ENCODE peak calls at places on chromosomes 4 and X, in four cellular contexts. Q is dorsolateral prefrontal cortex, Y is cardiac muscle cell, P is PC-3. E is an unnamed sample.

GRCh38 chr4:40621592-40622512 is 7.8 kb downstream of the RBM47 start:
- DNase-seq in Q (no peak), Y (peak), P (peak), E (peak)

GRCh38 chr4:145609494-145610427 is 9.4 kb upstream of the MMAA start:
- DNase-seq in Y (peak), Q (peak), P (peak), E (peak)

GRCh38 chrX:65871671-65872311 is 168.1 kb downstream of the VSIG4 start:
- DNase-seq in P (peak), Q (no peak), Y (peak), E (peak)

GRCh38 chr4:98544141-98544817 is 114.1 kb downstream of the TSPAN5 start:
- DNase-seq in Q (no peak), P (no peak), Y (no peak), E (no peak)

GRCh38 chr4:119209586-119209985 is 2.9 kb upstream of the USP53 start:
- DNase-seq in P (no peak), Q (no peak), Y (no peak), E (no peak)

GRCh38 chr4:81215219-81215892 is at the start of gene PRKG2:
- DNase-seq in Y (peak), Q (no peak), P (no peak), E (no peak)

GRCh38 chrX:68292471-68292870 is 140.8 kb downstream of the OPHN1 start:
- DNase-seq in Y (no peak), Q (no peak), P (peak), E (no peak)

GRCh38 chr4:123891901-123892300 is 495.3 kb downstream of the SPRY1 start:
- DNase-seq in Q (no peak), P (no peak), Y (no peak), E (no peak)

GRCh38 chrX:56385336-56385735 is 153.2 kb downstream of the KLF8 start:
- DNase-seq in Y (no peak), Q (no peak), P (peak), E (peak)

GRCh38 chr4:148831945-148832344 is 389.7 kb upstream of the NR3C2 start:
- DNase-seq in Y (peak), P (peak), Q (no peak), E (no peak)

GRCh38 chrX:46978341-46979291 is 66.4 kb downstream of the JADE3 start:
- DNase-seq in Y (peak), P (peak), Q (no peak), E (peak)

GRCh38 chrX:119853449-119853848 is 686 bp upstream of the UPF3B start:
- DNase-seq in Y (peak), P (no peak), Q (no peak), E (no peak)

GRCh38 chrX:49754238-49754857 is 58.6 kb upstream of the PAGE1 start:
- DNase-seq in Y (peak), Q (no peak), P (peak), E (peak)

GRCh38 chr4:2292679-2293108 is 30.8 kb upstream of the MXD4 start:
- DNase-seq in Y (peak), P (no peak), Q (no peak), E (no peak)

GRCh38 chr4:3518511-3518880 is 13.7 kb downstream of the LRPAP1 start:
- DNase-seq in Q (no peak), P (no peak), Y (no peak), E (no peak)

GRCh38 chrX:793216-793770 is 162.7 kb downstream of the SHOX start:
- DNase-seq in P (no peak), Y (no peak), Q (no peak), E (no peak)

GRCh38 chr4:115159141-115159540 is 45.7 kb upstream of the NDST4 start:
- DNase-seq in Y (no peak), P (no peak), Q (no peak), E (no peak)

GRCh38 chr4:108483650-108484049 is 136.7 kb upstream of the RPL34 start:
- DNase-seq in Y (no peak), Q (no peak), P (no peak), E (peak)
- H3K4me3 ChIP-seq in Y (no peak), Q (no peak), P (no peak), E (peak)

GRCh38 chr4:120771907-120772306 is 150.6 kb downstream of the PRDM5 start:
- DNase-seq in P (peak), Q (no peak), Y (no peak), E (no peak)

GRCh38 chr4:120765271-120765985 is 157.1 kb downstream of the PRDM5 start:
- DNase-seq in Q (no peak), P (no peak), Y (no peak), E (no peak)

GRCh38 chr4:120769227-120769626 is 153.3 kb downstream of the PRDM5 start:
- DNase-seq in P (no peak), Y (peak), Q (no peak), E (no peak)

GRCh38 chr4:120773641-120774040 is 148.9 kb downstream of the PRDM5 start:
- DNase-seq in Q (no peak), Y (no peak), P (no peak), E (no peak)

DNA sequence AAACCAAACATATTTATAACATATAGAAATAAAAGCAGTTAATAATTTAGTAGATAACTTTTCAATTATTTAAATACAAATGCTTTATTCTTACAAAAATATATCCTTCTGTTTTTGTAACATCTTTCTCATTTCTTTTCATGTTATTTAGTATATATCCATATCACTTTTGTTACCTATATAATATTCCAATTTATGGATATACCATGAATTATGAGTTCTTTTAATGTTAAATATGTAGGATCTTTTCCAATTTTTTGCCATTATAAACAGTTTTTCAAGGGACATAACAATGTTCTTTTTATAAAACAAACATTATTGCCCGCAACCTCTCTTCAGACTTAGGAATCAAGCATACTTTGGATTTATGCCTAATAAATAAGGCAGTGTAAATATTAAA is 151.6 kb downstream of the PRDM5 start:
- DNase-seq in Y (no peak), P (no peak), Q (no peak), E (no peak)
- H3K4me3 ChIP-seq in Y (no peak), P (no peak), Q (no peak), E (no peak)

DNA sequence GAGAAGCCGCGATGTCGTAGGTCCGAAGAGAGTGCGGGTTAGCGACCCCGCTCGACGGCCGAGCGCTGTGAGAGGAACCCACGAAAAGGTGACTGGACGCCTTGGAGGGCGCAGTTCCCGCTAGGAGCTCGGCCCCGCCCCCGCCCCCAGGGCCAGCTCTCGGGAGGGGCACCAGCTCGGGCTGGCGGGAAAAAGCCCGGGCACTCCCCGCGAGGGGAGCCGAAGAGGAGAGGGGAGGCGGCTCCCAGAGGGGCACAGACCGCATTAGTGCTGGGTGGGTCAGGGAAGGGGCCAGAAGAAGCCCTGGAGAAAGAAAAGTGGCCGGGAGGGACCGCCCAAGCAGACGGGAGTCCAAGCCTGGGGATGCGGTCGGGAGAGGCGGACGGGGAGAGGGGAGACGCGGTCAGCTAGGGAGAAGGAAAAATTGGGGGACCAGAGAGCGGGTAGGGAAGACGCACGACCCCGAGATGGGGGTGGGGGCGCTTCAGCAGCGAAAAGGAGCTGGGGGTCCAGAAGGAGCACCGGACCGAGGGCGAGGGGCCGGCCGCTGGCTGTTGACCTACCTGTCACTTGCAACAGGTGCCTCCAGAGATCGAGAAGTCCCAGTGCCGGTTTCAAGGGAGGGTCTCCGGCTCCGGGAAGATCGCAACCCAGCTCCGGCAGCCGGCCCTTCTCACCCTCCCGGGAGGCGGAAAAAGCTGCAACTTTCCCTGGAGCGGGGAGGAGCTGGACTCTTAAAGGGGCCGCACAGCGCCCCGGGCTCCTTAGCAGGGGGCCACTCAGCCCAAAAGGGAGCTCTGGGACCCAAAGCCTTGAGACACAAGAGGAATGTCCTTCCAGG is at the start of gene SYTL4:
- DNase-seq in Y (no peak), Q (no peak), P (peak), E (no peak)
- H3K4me3 ChIP-seq in Y (peak), Q (peak), P (peak), E (no peak)

GRCh38 chrX:40099046-40099968 is 1.5 kb upstream of the BCOR start:
- DNase-seq in Q (no peak), P (no peak), Y (no peak), E (no peak)

GRCh38 chrX:40102393-40103381 is 4.9 kb upstream of the BCOR start:
- DNase-seq in P (no peak), Y (no peak), Q (no peak), E (no peak)

GRCh38 chrX:40101430-40101802 is 3.7 kb upstream of the BCOR start:
- DNase-seq in P (no peak), Q (no peak), Y (no peak), E (no peak)

GRCh38 chrX:40100141-40100536 is 2.4 kb upstream of the BCOR start:
- DNase-seq in Q (no peak), Y (peak), P (peak), E (no peak)

GRCh38 chrX:40100537-40101429 is 3.0 kb upstream of the BCOR start:
- DNase-seq in P (no peak), Y (no peak), Q (no peak), E (no peak)
- H3K4me3 ChIP-seq in P (peak), Y (no peak), Q (no peak), E (no peak)